ENCODE peak calls at places on chromosomes 2 and 18, in seven cellular contexts. One of them, this sample, is unnamed.

GRCh38 chr2:23322813-23323212 is 62.2 kb upstream of the KLHL29 start:
- DNase-seq in fibroblast of pulmonary artery: peak; percentile 27
- DNase-seq in esophagus squamous epithelium: no peak
- DNase-seq in bronchial epithelial cell: no peak
- DNase-seq in AG10803: no peak
- DNase-seq in retinal pigment epithelial cell: no peak
- DNase-seq in HepG2: no peak
- DNase-seq in this sample: no peak

GRCh38 chr18:42052137-42052708 is 97.2 kb downstream of the PIK3C3 start:
- DNase-seq in HepG2: no peak
- DNase-seq in bronchial epithelial cell: no peak
- DNase-seq in retinal pigment epithelial cell: no peak
- DNase-seq in esophagus squamous epithelium: no peak
- DNase-seq in fibroblast of pulmonary artery: peak; percentile 57
- DNase-seq in AG10803: peak; percentile 53
- DNase-seq in this sample: peak; percentile 67

GRCh38 chr2:88537640-88538039 is 85.1 kb upstream of the FOXI3 start:
- DNase-seq in bronchial epithelial cell: no peak
- DNase-seq in fibroblast of pulmonary artery: no peak
- DNase-seq in HepG2: no peak
- DNase-seq in retinal pigment epithelial cell: no peak
- DNase-seq in esophagus squamous epithelium: no peak
- DNase-seq in AG10803: no peak
- DNase-seq in this sample: no peak

GRCh38 chr2:57902578-57902977 is 144.0 kb upstream of the VRK2 start:
- DNase-seq in AG10803: no peak
- DNase-seq in HepG2: no peak
- DNase-seq in bronchial epithelial cell: peak; percentile 57
- DNase-seq in fibroblast of pulmonary artery: no peak
- DNase-seq in retinal pigment epithelial cell: no peak
- DNase-seq in esophagus squamous epithelium: no peak
- DNase-seq in this sample: no peak

GRCh38 chr2:110101280-110101844 is 14.3 kb downstream of the MALL start:
- DNase-seq in HepG2: peak; percentile 77
- DNase-seq in retinal pigment epithelial cell: peak; percentile 100
- DNase-seq in fibroblast of pulmonary artery: peak; percentile 100
- DNase-seq in bronchial epithelial cell: peak; percentile 99
- DNase-seq in esophagus squamous epithelium: peak; percentile 73
- DNase-seq in AG10803: peak; percentile 100
- DNase-seq in this sample: peak; percentile 100

GRCh38 chr2:105950521-105951389 is 206.0 kb downstream of the NCK2 start:
- DNase-seq in bronchial epithelial cell: peak; percentile 11
- DNase-seq in AG10803: no peak
- DNase-seq in fibroblast of pulmonary artery: peak; percentile 11
- DNase-seq in HepG2: no peak
- DNase-seq in retinal pigment epithelial cell: peak; percentile 65
- DNase-seq in esophagus squamous epithelium: no peak
- DNase-seq in this sample: no peak

GRCh38 chr2:13650586-13651180 is 933.9 kb downstream of the TRIB2 start:
- DNase-seq in retinal pigment epithelial cell: no peak
- DNase-seq in AG10803: no peak
- DNase-seq in fibroblast of pulmonary artery: no peak
- DNase-seq in bronchial epithelial cell: peak; percentile 39
- DNase-seq in HepG2: no peak
- DNase-seq in esophagus squamous epithelium: no peak
- DNase-seq in this sample: peak; percentile 57

GRCh38 chr2:162050513-162050961 is 23.5 kb downstream of the DPP4 start:
- DNase-seq in retinal pigment epithelial cell: no peak
- DNase-seq in fibroblast of pulmonary artery: no peak
- DNase-seq in HepG2: no peak
- DNase-seq in esophagus squamous epithelium: no peak
- DNase-seq in bronchial epithelial cell: peak; percentile 41
- DNase-seq in AG10803: no peak
- DNase-seq in this sample: no peak

GRCh38 chr2:101781730-101782426 is 84.4 kb downstream of the MAP4K4 start:
- DNase-seq in retinal pigment epithelial cell: no peak
- DNase-seq in fibroblast of pulmonary artery: no peak
- DNase-seq in AG10803: no peak
- DNase-seq in esophagus squamous epithelium: no peak
- DNase-seq in bronchial epithelial cell: no peak
- DNase-seq in HepG2: no peak
- DNase-seq in this sample: no peak

GRCh38 chr18:44273298-44273697 is 407.4 kb upstream of the SETBP1 start:
- DNase-seq in retinal pigment epithelial cell: no peak
- DNase-seq in HepG2: no peak
- DNase-seq in fibroblast of pulmonary artery: no peak
- DNase-seq in AG10803: no peak
- DNase-seq in esophagus squamous epithelium: no peak
- DNase-seq in bronchial epithelial cell: no peak
- DNase-seq in this sample: no peak

GRCh38 chr2:180443896-180444295 is 436.8 kb upstream of the CWC22 start:
- DNase-seq in esophagus squamous epithelium: no peak
- DNase-seq in HepG2: no peak
- DNase-seq in bronchial epithelial cell: peak; percentile 91
- DNase-seq in fibroblast of pulmonary artery: peak; percentile 64
- DNase-seq in AG10803: peak; percentile 52
- DNase-seq in retinal pigment epithelial cell: no peak
- DNase-seq in this sample: peak; percentile 32

GRCh38 chr2:163664610-163665009 is 71.2 kb downstream of the FIGN start:
- DNase-seq in AG10803: peak; percentile 88
- DNase-seq in HepG2: peak; percentile 36
- DNase-seq in esophagus squamous epithelium: no peak
- DNase-seq in retinal pigment epithelial cell: peak; percentile 85
- DNase-seq in bronchial epithelial cell: peak; percentile 51
- DNase-seq in fibroblast of pulmonary artery: peak; percentile 80
- DNase-seq in this sample: peak; percentile 87

GRCh38 chr2:223056656-223057418 is 4.8 kb downstream of the KCNE4 start:
- DNase-seq in esophagus squamous epithelium: no peak
- DNase-seq in retinal pigment epithelial cell: no peak
- DNase-seq in bronchial epithelial cell: no peak
- DNase-seq in fibroblast of pulmonary artery: no peak
- DNase-seq in HepG2: no peak
- DNase-seq in AG10803: peak; percentile 67
- DNase-seq in this sample: peak; percentile 40
- H3K4me3 ChIP-seq in esophagus squamous epithelium: no peak overlapping the region
- H3K4me3 ChIP-seq in retinal pigment epithelial cell: no peak overlapping the region
- H3K4me3 ChIP-seq in bronchial epithelial cell: no peak overlapping the region
- H3K4me3 ChIP-seq in fibroblast of pulmonary artery: no peak overlapping the region
- H3K4me3 ChIP-seq in HepG2: no peak overlapping the region
- H3K4me3 ChIP-seq in AG10803: no peak overlapping the region
- H3K4me3 ChIP-seq in this sample: no peak overlapping the region

GRCh38 chr2:33034784-33035183 is 88.0 kb downstream of the LTBP1 start:
- DNase-seq in HepG2: no peak
- DNase-seq in fibroblast of pulmonary artery: peak; percentile 74
- DNase-seq in retinal pigment epithelial cell: no peak
- DNase-seq in AG10803: peak; percentile 67
- DNase-seq in esophagus squamous epithelium: no peak
- DNase-seq in bronchial epithelial cell: no peak
- DNase-seq in this sample: peak; percentile 75
- TF ChIP-seq CTCF in HepG2: peak; percentile 27
- TF ChIP-seq CTCF in fibroblast of pulmonary artery: peak; percentile 44
- TF ChIP-seq CTCF in retinal pigment epithelial cell: peak; percentile 23
- TF ChIP-seq CTCF in AG10803: peak; percentile 67
- TF ChIP-seq CTCF in esophagus squamous epithelium: peak; percentile 32
- TF ChIP-seq CTCF in bronchial epithelial cell: peak; percentile 36
- TF ChIP-seq CTCF in this sample: peak; percentile 42

DNA sequence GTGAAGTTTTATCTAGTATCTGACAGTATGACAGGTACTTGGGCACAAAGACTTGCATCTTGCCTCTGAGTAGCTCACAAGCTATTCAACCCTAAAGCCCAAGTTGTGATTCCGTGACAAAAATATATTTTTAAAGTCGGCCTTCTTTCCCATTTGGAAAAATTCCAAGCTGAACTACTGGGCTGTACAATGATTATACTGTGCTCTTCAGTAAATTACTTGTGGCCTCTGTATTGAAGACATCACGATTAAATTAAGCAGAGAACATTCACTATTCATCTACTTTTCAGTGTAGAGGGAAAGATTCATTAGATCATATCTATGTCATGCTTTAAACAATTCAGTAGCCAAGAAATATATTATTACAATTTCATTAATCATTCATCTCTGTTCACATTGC is 282.2 kb downstream of the CDH2 start:
- DNase-seq in bronchial epithelial cell: no peak
- DNase-seq in HepG2: no peak
- DNase-seq in fibroblast of pulmonary artery: no peak
- DNase-seq in esophagus squamous epithelium: no peak
- DNase-seq in retinal pigment epithelial cell: no peak
- DNase-seq in AG10803: no peak
- DNase-seq in this sample: no peak
- H3K4me3 ChIP-seq in bronchial epithelial cell: no peak overlapping the region
- H3K4me3 ChIP-seq in HepG2: no peak overlapping the region
- H3K4me3 ChIP-seq in fibroblast of pulmonary artery: no peak overlapping the region
- H3K4me3 ChIP-seq in esophagus squamous epithelium: no peak overlapping the region
- H3K4me3 ChIP-seq in retinal pigment epithelial cell: no peak overlapping the region
- H3K4me3 ChIP-seq in AG10803: no peak overlapping the region
- H3K4me3 ChIP-seq in this sample: no peak overlapping the region

GRCh38 chr2:239979243-239980023 is 45.7 kb downstream of the NDUFA10 start:
- DNase-seq in AG10803: peak; percentile 39
- DNase-seq in bronchial epithelial cell: no peak
- DNase-seq in fibroblast of pulmonary artery: peak; percentile 31
- DNase-seq in retinal pigment epithelial cell: peak; percentile 31
- DNase-seq in HepG2: no peak
- DNase-seq in esophagus squamous epithelium: no peak
- DNase-seq in this sample: no peak
- TF ChIP-seq CTCF in AG10803: peak; percentile 47
- TF ChIP-seq CTCF in bronchial epithelial cell: no peak
- TF ChIP-seq CTCF in fibroblast of pulmonary artery: peak; percentile 34
- TF ChIP-seq CTCF in retinal pigment epithelial cell: peak; percentile 76
- TF ChIP-seq CTCF in HepG2: no peak
- TF ChIP-seq CTCF in esophagus squamous epithelium: no peak
- TF ChIP-seq CTCF in this sample: no peak

GRCh38 chr2:44708646-44709000 is 232.9 kb upstream of the SIX3 start:
- DNase-seq in bronchial epithelial cell: no peak
- DNase-seq in fibroblast of pulmonary artery: no peak
- DNase-seq in retinal pigment epithelial cell: no peak
- DNase-seq in HepG2: no peak
- DNase-seq in esophagus squamous epithelium: no peak
- DNase-seq in AG10803: no peak
- DNase-seq in this sample: no peak

GRCh38 chr2:44706584-44707553 is 234.6 kb upstream of the SIX3 start:
- DNase-seq in retinal pigment epithelial cell: no peak
- DNase-seq in bronchial epithelial cell: no peak
- DNase-seq in esophagus squamous epithelium: no peak
- DNase-seq in AG10803: no peak
- DNase-seq in HepG2: no peak
- DNase-seq in fibroblast of pulmonary artery: no peak
- DNase-seq in this sample: no peak

GRCh38 chr2:44705356-44705755 is 236.1 kb upstream of the SIX3 start:
- DNase-seq in esophagus squamous epithelium: no peak
- DNase-seq in retinal pigment epithelial cell: no peak
- DNase-seq in bronchial epithelial cell: no peak
- DNase-seq in HepG2: no peak
- DNase-seq in fibroblast of pulmonary artery: no peak
- DNase-seq in AG10803: no peak
- DNase-seq in this sample: no peak

GRCh38 chr2:44705851-44706555 is 235.5 kb upstream of the SIX3 start:
- DNase-seq in AG10803: no peak
- DNase-seq in esophagus squamous epithelium: no peak
- DNase-seq in fibroblast of pulmonary artery: no peak
- DNase-seq in retinal pigment epithelial cell: no peak
- DNase-seq in HepG2: no peak
- DNase-seq in bronchial epithelial cell: no peak
- DNase-seq in this sample: no peak

DNA sequence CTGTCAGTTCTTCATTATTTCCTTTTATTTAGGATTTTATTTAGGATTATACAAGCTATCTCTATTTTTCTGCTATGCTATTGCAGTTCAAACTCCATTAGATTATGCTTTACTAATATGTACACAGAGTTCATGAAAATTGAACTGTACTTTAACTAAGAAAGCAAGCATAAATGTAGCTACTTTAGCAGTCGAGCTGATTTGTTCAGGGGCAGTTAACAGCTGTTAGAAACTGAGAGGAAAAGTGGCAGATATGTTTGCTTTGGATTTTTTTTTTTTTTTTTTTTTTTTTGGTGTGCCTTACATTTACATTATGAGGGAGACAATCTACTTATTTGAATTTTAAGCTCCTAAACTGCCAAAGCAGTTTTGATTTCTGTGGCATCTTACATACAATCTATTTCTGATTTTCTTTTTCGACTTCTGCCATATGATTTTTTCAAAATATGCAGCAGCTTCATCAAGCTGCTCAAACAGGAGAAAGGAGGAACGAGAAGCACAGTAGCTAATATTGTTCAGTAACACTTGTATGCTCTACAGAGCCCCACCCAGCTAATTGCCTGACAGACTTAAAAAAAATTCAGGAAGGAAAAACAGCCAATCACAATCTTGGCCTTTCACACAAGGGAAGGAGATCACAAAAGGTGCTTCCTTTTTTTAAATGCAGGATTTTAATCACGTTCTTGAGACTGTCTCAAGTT is 233.4 kb upstream of the SIX3 start:
- DNase-seq in esophagus squamous epithelium: no peak
- DNase-seq in bronchial epithelial cell: peak; percentile 48
- DNase-seq in HepG2: no peak
- DNase-seq in fibroblast of pulmonary artery: no peak
- DNase-seq in AG10803: no peak
- DNase-seq in retinal pigment epithelial cell: no peak
- DNase-seq in this sample: no peak
- H3K4me3 ChIP-seq in esophagus squamous epithelium: no peak overlapping the region
- H3K4me3 ChIP-seq in bronchial epithelial cell: no peak overlapping the region
- H3K4me3 ChIP-seq in HepG2: no peak overlapping the region
- H3K4me3 ChIP-seq in fibroblast of pulmonary artery: no peak overlapping the region
- H3K4me3 ChIP-seq in AG10803: no peak overlapping the region
- H3K4me3 ChIP-seq in retinal pigment epithelial cell: no peak overlapping the region
- H3K4me3 ChIP-seq in this sample: no peak overlapping the region

DNA sequence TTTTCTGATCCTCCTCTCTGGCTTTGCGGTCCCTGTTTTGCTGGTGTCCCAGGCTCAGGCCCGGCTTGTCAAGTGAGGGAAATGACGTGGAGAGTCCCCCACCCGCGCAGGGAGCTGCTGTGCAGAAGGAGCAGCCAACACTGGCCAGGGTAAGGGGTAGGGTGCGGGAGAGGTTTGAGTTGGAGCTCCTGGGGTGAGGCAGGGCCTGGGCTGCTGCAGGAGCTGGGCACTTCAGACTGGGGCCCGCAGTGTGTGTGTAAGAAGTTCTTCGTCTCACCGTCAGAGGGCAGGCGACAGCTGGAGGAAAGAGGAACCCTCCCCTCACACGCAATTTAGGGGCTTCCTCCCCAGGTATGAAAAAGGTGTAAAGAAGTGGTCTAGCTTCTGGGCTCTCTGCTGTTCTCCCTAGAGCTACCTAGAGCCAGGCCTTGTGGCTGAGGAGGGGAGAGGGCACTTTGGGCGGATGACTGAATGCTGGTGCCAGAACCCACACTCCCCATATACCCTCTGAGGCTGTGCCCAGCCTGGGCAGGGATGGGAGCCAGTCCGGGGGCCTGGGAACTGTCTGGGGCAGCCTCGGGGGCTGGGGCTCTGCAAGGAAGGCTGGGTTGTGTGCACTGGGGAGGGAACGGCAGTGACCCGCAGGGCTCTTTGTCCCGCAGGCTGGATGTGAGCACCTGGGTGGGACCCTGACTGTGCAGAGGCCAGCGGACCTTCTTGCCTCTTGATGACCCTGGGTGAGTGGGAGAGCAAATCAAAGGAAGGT is 11.8 kb downstream of the CELF4 start:
- DNase-seq in AG10803: no peak
- DNase-seq in HepG2: no peak
- DNase-seq in fibroblast of pulmonary artery: no peak
- DNase-seq in esophagus squamous epithelium: no peak
- DNase-seq in retinal pigment epithelial cell: no peak
- DNase-seq in bronchial epithelial cell: no peak
- DNase-seq in this sample: no peak
- TF ChIP-seq CTCF in AG10803: peak; percentile 20
- TF ChIP-seq CTCF in HepG2: peak; percentile 43
- TF ChIP-seq CTCF in fibroblast of pulmonary artery: peak; percentile 29
- TF ChIP-seq CTCF in esophagus squamous epithelium: no peak
- TF ChIP-seq CTCF in retinal pigment epithelial cell: peak; percentile 58
- TF ChIP-seq CTCF in bronchial epithelial cell: peak; percentile 48
- TF ChIP-seq CTCF in this sample: no peak

GRCh38 chr2:166321076-166321475 is 54.7 kb downstream of the SCN9A start:
- DNase-seq in HepG2: no peak
- DNase-seq in AG10803: peak; percentile 16
- DNase-seq in retinal pigment epithelial cell: no peak
- DNase-seq in fibroblast of pulmonary artery: no peak
- DNase-seq in bronchial epithelial cell: no peak
- DNase-seq in esophagus squamous epithelium: no peak
- DNase-seq in this sample: no peak
- H3K4me3 ChIP-seq in HepG2: no peak overlapping the region
- H3K4me3 ChIP-seq in AG10803: no peak overlapping the region
- H3K4me3 ChIP-seq in retinal pigment epithelial cell: no peak overlapping the region
- H3K4me3 ChIP-seq in fibroblast of pulmonary artery: no peak overlapping the region
- H3K4me3 ChIP-seq in bronchial epithelial cell: no peak overlapping the region
- H3K4me3 ChIP-seq in esophagus squamous epithelium: no peak overlapping the region
- H3K4me3 ChIP-seq in this sample: no peak overlapping the region